ENCODE peak calls at places on chromosomes 3 and 15, in seven cellular contexts. Y, X, G, C, O, I and E are unnamed samples.

GRCh38 chr3:138774529-138775253 is 60.0 kb downstream of the PIK3CB start:
- DNase-seq in Y (no peak), X (peak), G (peak), C (no peak), O (no peak), I (peak), E (peak)

GRCh38 chr15:32096867-32097266 is 66.6 kb downstream of the CHRNA7 start:
- DNase-seq in Y (no peak), X (no peak), G (peak), C (peak), O (no peak), I (no peak), E (no peak)

GRCh38 chr15:34122771-34123183 is 20.9 kb downstream of the PGBD4 start:
- DNase-seq in Y (no peak), X (peak), G (no peak), C (no peak), O (no peak), I (peak), E (peak)

GRCh38 chr3:54889731-54890130 is 38.1 kb downstream of the LRTM1 start:
- DNase-seq in Y (no peak), X (no peak), G (no peak), C (no peak), O (no peak), I (no peak), E (no peak)

GRCh38 chr15:22866066-22866465 is 27.6 kb downstream of the NIPA2 start:
- DNase-seq in Y (no peak), X (peak), G (no peak), C (no peak), O (no peak), I (peak), E (no peak)

GRCh38 chr15:91555307-91555706 is 298.2 kb upstream of the SLCO3A1 start:
- DNase-seq in Y (no peak), X (peak), G (peak), C (peak), O (peak), I (no peak), E (no peak)

GRCh38 chr15:79408041-79408440 is 24.1 kb upstream of the MINAR1 start:
- DNase-seq in Y (no peak), X (no peak), G (peak), C (no peak), O (no peak), I (peak), E (peak)

GRCh38 chr15:76059320-76060097 is at the start of gene TMEM266:
- DNase-seq in Y (peak), X (peak), G (peak), C (peak), O (no peak), I (peak), E (peak)

GRCh38 chr3:195195321-195196209 is 75.4 kb downstream of the XXYLT1 start:
- DNase-seq in Y (peak), X (no peak), G (peak), C (peak), O (peak), I (peak), E (no peak)

DNA sequence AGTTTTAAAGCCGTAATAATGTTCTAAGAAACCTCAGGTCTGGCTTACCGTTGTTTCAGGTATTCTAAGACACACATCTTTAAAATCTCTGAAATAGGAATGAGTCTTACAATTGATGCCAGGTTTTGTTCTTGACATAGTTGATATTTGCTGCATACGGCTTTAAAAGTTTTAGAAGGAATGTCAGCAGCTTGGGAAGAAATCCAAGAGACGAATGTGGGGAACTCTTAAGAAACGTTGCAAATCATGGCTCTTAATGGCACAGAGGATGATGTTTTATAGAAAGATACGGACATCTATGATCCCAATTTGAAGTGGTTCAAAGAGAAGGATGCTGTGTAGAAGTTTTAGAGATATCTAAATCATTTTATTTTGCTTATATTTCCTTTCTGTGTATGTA is 11.5 kb downstream of the NUDT16 start:
- DNase-seq in Y (no peak), X (peak), G (no peak), C (no peak), O (no peak), I (no peak), E (no peak)
- H2BK120ac ChIP-seq in Y (no peak), X (no peak), G (no peak), C (no peak), O (no peak), I (no peak), E (no peak)

GRCh38 chr15:62775932-62776331 is 266.6 kb upstream of the TPM1 start:
- DNase-seq in Y (no peak), X (no peak), G (peak), C (no peak), O (no peak), I (no peak), E (no peak)
- H3K4me2 ChIP-seq in Y (no peak), X (no peak), G (no peak), C (no peak), O (no peak), I (no peak), E (no peak)

GRCh38 chr3:147191795-147192385 is 214.5 kb downstream of the ZIC4 start:
- DNase-seq in Y (peak), X (peak), G (peak), C (peak), O (no peak), I (peak), E (peak)
- H3K23ac ChIP-seq in Y (no peak), X (no peak), G (no peak), C (no peak), O (no peak), I (no peak), E (no peak)

DNA sequence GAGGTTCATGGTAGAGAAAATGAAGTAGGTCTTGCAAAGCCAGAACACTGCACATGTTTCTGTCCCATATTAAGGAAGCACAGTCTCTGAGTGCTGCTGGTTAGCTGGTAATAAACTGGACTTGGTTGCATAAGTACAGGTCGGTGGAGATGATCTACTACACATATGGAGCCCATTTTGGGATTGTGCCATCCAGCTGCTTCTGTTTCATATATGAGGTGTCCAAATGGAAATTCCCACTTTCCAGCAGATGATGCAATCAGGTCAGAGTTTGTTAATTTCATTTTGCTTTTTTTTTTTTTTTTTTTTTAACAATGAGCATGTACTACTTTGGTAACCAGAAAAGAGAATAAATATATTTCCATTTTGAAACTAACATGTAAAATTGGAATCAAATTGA is 122.6 kb downstream of the SATB1 start:
- DNase-seq in Y (no peak), X (peak), G (no peak), C (no peak), O (no peak), I (peak), E (peak)
- H2BK120ac ChIP-seq in Y (no peak), X (no peak), G (no peak), C (no peak), O (no peak), I (no peak), E (no peak)

GRCh38 chr15:62455441-62455921 is 290.4 kb upstream of the C2CD4B start:
- DNase-seq in Y (no peak), X (peak), G (no peak), C (no peak), O (no peak), I (peak), E (no peak)
- H3K4me2 ChIP-seq in Y (no peak), X (peak), G (no peak), C (no peak), O (no peak), I (no peak), E (peak)

GRCh38 chr15:58755956-58756355 is 6.4 kb upstream of the ADAM10 start:
- DNase-seq in Y (no peak), X (no peak), G (no peak), C (no peak), O (no peak), I (no peak), E (peak)
- H3K23ac ChIP-seq in Y (no peak), X (no peak), G (no peak), C (no peak), O (no peak), I (no peak), E (no peak)

GRCh38 chr3:111571272-111571671 is 23.9 kb downstream of the ZBED2 start:
- DNase-seq in Y (no peak), X (no peak), G (no peak), C (no peak), O (no peak), I (no peak), E (no peak)

GRCh38 chr3:111568355-111568754 is 26.4 kb downstream of the CD96 start:
- DNase-seq in Y (no peak), X (no peak), G (no peak), C (no peak), O (no peak), I (no peak), E (no peak)

GRCh38 chr3:111568906-111569305 is 26.2 kb downstream of the ZBED2 start:
- DNase-seq in Y (no peak), X (no peak), G (no peak), C (no peak), O (no peak), I (no peak), E (no peak)

GRCh38 chr3:111570404-111571030 is 24.6 kb downstream of the ZBED2 start:
- DNase-seq in Y (no peak), X (no peak), G (peak), C (peak), O (no peak), I (no peak), E (no peak)

DNA sequence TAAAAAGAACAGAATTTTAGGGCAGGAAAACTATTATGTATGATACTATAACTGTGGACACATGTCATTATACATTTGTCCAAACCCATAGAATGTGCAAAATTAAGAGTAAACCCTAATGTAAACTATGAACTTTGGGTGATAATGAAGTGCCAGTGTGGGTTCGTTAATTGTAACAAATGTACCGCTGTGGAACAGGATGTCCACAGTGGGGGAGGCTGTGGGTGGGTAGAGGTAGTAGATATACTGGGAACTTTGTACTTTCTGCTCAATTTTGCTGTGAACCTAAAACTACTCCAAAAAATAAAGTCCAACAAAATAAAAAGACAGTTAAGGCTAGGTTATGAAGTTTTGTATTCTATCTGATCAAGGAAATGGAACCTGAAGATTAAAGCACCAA is 24.8 kb downstream of the CD96 start:
- DNase-seq in Y (no peak), X (no peak), G (no peak), C (no peak), O (no peak), I (no peak), E (no peak)
- H2BK120ac ChIP-seq in Y (no peak), X (no peak), G (no peak), C (no peak), O (no peak), I (no peak), E (no peak)

DNA sequence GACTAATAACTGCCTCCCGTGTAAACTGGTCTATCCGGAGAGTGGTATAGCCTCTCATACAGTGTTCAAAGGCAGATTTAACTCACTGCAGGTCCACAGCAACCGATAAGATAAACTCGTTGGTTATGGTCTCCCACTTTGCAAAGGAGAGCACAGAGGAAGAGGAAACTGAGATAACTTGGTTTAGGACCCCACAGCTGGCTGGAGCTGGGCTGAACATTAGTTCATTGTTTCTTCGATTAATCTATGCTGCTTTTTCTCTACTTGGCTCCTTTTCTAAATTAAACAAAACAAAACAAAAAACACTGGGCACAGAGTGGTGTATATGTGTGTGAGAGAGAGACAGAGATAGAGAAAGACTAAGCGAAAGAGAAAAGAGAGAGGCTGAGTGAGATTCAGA is 5.0 kb upstream of the DLG1 start:
- DNase-seq in Y (no peak), X (no peak), G (no peak), C (no peak), O (no peak), I (no peak), E (no peak)
- H3K4me2 ChIP-seq in Y (no peak), X (no peak), G (no peak), C (no peak), O (no peak), I (no peak), E (no peak)